ENCODE peak calls at places on chromosomes 1 and 21, in six cellular contexts. One of them, this sample, is unnamed.

GRCh38 chr1:97632075-97632474 is 288.8 kb downstream of the DPYD start:
- DNase-seq in NCI-H1694: peak; percentile 2
- DNase-seq in COR-L47: peak; percentile 83
- DNase-seq in stimulated activated naive B cell treated with anti-CD40 and anti-IgM and Interleukin-4, amounts not matched to agents 10 μg/mL and 1 μg/mL and 100 μg/mL, for 72 hours: no peak
- DNase-seq in GM23338: no peak
- DNase-seq in left colon: no peak
- DNase-seq in this sample: no peak

GRCh38 chr1:1024421-1025415 is 4.8 kb downstream of the AGRN start:
- DNase-seq in COR-L47: no peak
- DNase-seq in NCI-H1694: no peak
- DNase-seq in GM23338: peak; percentile 97
- DNase-seq in left colon: no peak
- DNase-seq in stimulated activated naive B cell treated with anti-CD40 and anti-IgM and Interleukin-4, amounts not matched to agents 10 μg/mL and 1 μg/mL and 100 μg/mL, for 72 hours: no peak
- DNase-seq in this sample: no peak

GRCh38 chr1:209611771-209612570 is 28.5 kb downstream of the CAMK1G start:
- DNase-seq in stimulated activated naive B cell treated with anti-CD40 and anti-IgM and Interleukin-4, amounts not matched to agents 10 μg/mL and 1 μg/mL and 100 μg/mL, for 72 hours: no peak
- DNase-seq in COR-L47: no peak
- DNase-seq in GM23338: no peak
- DNase-seq in NCI-H1694: no peak
- DNase-seq in left colon: no peak
- DNase-seq in this sample: no peak

GRCh38 chr1:178650950-178651461 is 74.0 kb upstream of the RALGPS2 start:
- DNase-seq in GM23338: no peak
- DNase-seq in left colon: peak; percentile 19
- DNase-seq in stimulated activated naive B cell treated with anti-CD40 and anti-IgM and Interleukin-4, amounts not matched to agents 10 μg/mL and 1 μg/mL and 100 μg/mL, for 72 hours: no peak
- DNase-seq in COR-L47: no peak
- DNase-seq in NCI-H1694: no peak
- DNase-seq in this sample: peak; percentile 45

GRCh38 chr1:229048221-229048620 is 222.7 kb upstream of the RAB4A start:
- DNase-seq in NCI-H1694: no peak
- DNase-seq in COR-L47: no peak
- DNase-seq in left colon: no peak
- DNase-seq in GM23338: no peak
- DNase-seq in stimulated activated naive B cell treated with anti-CD40 and anti-IgM and Interleukin-4, amounts not matched to agents 10 μg/mL and 1 μg/mL and 100 μg/mL, for 72 hours: no peak
- DNase-seq in this sample: no peak

GRCh38 chr1:97814121-97814520 is 106.7 kb downstream of the DPYD start:
- DNase-seq in stimulated activated naive B cell treated with anti-CD40 and anti-IgM and Interleukin-4, amounts not matched to agents 10 μg/mL and 1 μg/mL and 100 μg/mL, for 72 hours: no peak
- DNase-seq in COR-L47: no peak
- DNase-seq in GM23338: no peak
- DNase-seq in left colon: no peak
- DNase-seq in NCI-H1694: no peak
- DNase-seq in this sample: peak; percentile 35

GRCh38 chr1:78351551-78352216 is 139.1 kb upstream of the PTGFR start:
- DNase-seq in NCI-H1694: no peak
- DNase-seq in left colon: no peak
- DNase-seq in COR-L47: no peak
- DNase-seq in GM23338: no peak
- DNase-seq in stimulated activated naive B cell treated with anti-CD40 and anti-IgM and Interleukin-4, amounts not matched to agents 10 μg/mL and 1 μg/mL and 100 μg/mL, for 72 hours: no peak
- DNase-seq in this sample: no peak

GRCh38 chr1:223834660-223835263 is 11.0 kb downstream of the TP53BP2 start:
- DNase-seq in NCI-H1694: no peak
- DNase-seq in GM23338: no peak
- DNase-seq in stimulated activated naive B cell treated with anti-CD40 and anti-IgM and Interleukin-4, amounts not matched to agents 10 μg/mL and 1 μg/mL and 100 μg/mL, for 72 hours: no peak
- DNase-seq in left colon: no peak
- DNase-seq in COR-L47: no peak
- DNase-seq in this sample: peak; percentile 30

GRCh38 chr1:11058026-11058425 is 1.8 kb downstream of the SRM start:
- DNase-seq in left colon: no peak
- DNase-seq in stimulated activated naive B cell treated with anti-CD40 and anti-IgM and Interleukin-4, amounts not matched to agents 10 μg/mL and 1 μg/mL and 100 μg/mL, for 72 hours: no peak
- DNase-seq in GM23338: no peak
- DNase-seq in NCI-H1694: no peak
- DNase-seq in COR-L47: no peak
- DNase-seq in this sample: no peak

GRCh38 chr1:183164350-183164749 is 21.7 kb upstream of the LAMC2 start:
- DNase-seq in COR-L47: no peak
- DNase-seq in NCI-H1694: no peak
- DNase-seq in stimulated activated naive B cell treated with anti-CD40 and anti-IgM and Interleukin-4, amounts not matched to agents 10 μg/mL and 1 μg/mL and 100 μg/mL, for 72 hours: no peak
- DNase-seq in GM23338: peak; percentile 78
- DNase-seq in left colon: no peak
- DNase-seq in this sample: peak; percentile 44

GRCh38 chr1:209768354-209768774 is 12.5 kb downstream of the TRAF3IP3 start:
- DNase-seq in left colon: peak; percentile 53
- DNase-seq in GM23338: no peak
- DNase-seq in COR-L47: no peak
- DNase-seq in NCI-H1694: no peak
- DNase-seq in stimulated activated naive B cell treated with anti-CD40 and anti-IgM and Interleukin-4, amounts not matched to agents 10 μg/mL and 1 μg/mL and 100 μg/mL, for 72 hours: peak; percentile 77
- DNase-seq in this sample: no peak

GRCh38 chr1:232334811-232335210 is 295.1 kb downstream of the SIPA1L2 start:
- DNase-seq in GM23338: no peak
- DNase-seq in COR-L47: no peak
- DNase-seq in NCI-H1694: no peak
- DNase-seq in stimulated activated naive B cell treated with anti-CD40 and anti-IgM and Interleukin-4, amounts not matched to agents 10 μg/mL and 1 μg/mL and 100 μg/mL, for 72 hours: no peak
- DNase-seq in left colon: no peak
- DNase-seq in this sample: no peak

GRCh38 chr1:27589841-27590426 is 14.0 kb downstream of the AHDC1 start:
- DNase-seq in COR-L47: peak; percentile 95
- DNase-seq in left colon: no peak
- DNase-seq in GM23338: no peak
- DNase-seq in stimulated activated naive B cell treated with anti-CD40 and anti-IgM and Interleukin-4, amounts not matched to agents 10 μg/mL and 1 μg/mL and 100 μg/mL, for 72 hours: no peak
- DNase-seq in NCI-H1694: no peak
- DNase-seq in this sample: peak; percentile 38

GRCh38 chr1:204384636-204385354 is 25.1 kb upstream of the PLEKHA6 start:
- DNase-seq in GM23338: no peak
- DNase-seq in NCI-H1694: peak; percentile 38
- DNase-seq in left colon: no peak
- DNase-seq in stimulated activated naive B cell treated with anti-CD40 and anti-IgM and Interleukin-4, amounts not matched to agents 10 μg/mL and 1 μg/mL and 100 μg/mL, for 72 hours: no peak
- DNase-seq in COR-L47: no peak
- DNase-seq in this sample: peak; percentile 90

GRCh38 chr21:45142469-45142868 is 68.1 kb downstream of the ADARB1 start:
- DNase-seq in COR-L47: no peak
- DNase-seq in NCI-H1694: no peak
- DNase-seq in stimulated activated naive B cell treated with anti-CD40 and anti-IgM and Interleukin-4, amounts not matched to agents 10 μg/mL and 1 μg/mL and 100 μg/mL, for 72 hours: no peak
- DNase-seq in GM23338: no peak
- DNase-seq in left colon: no peak
- DNase-seq in this sample: peak; percentile 77

GRCh38 chr1:222286039-222286438 is 261.9 kb downstream of the HHIPL2 start:
- DNase-seq in GM23338: no peak
- DNase-seq in COR-L47: no peak
- DNase-seq in left colon: no peak
- DNase-seq in stimulated activated naive B cell treated with anti-CD40 and anti-IgM and Interleukin-4, amounts not matched to agents 10 μg/mL and 1 μg/mL and 100 μg/mL, for 72 hours: no peak
- DNase-seq in NCI-H1694: no peak
- DNase-seq in this sample: no peak

GRCh38 chr1:12206792-12207424 is 22.9 kb upstream of the VPS13D start:
- DNase-seq in COR-L47: no peak
- DNase-seq in stimulated activated naive B cell treated with anti-CD40 and anti-IgM and Interleukin-4, amounts not matched to agents 10 μg/mL and 1 μg/mL and 100 μg/mL, for 72 hours: no peak
- DNase-seq in NCI-H1694: no peak
- DNase-seq in left colon: no peak
- DNase-seq in GM23338: no peak
- DNase-seq in this sample: no peak

GRCh38 chr1:20587639-20588017 is 1.3 kb upstream of the CDA start:
- DNase-seq in COR-L47: no peak
- DNase-seq in GM23338: no peak
- DNase-seq in left colon: no peak
- DNase-seq in NCI-H1694: no peak
- DNase-seq in stimulated activated naive B cell treated with anti-CD40 and anti-IgM and Interleukin-4, amounts not matched to agents 10 μg/mL and 1 μg/mL and 100 μg/mL, for 72 hours: no peak
- DNase-seq in this sample: peak; percentile 58

GRCh38 chr1:34272152-34272551 is 95.4 kb downstream of the C1orf94 start:
- DNase-seq in NCI-H1694: no peak
- DNase-seq in stimulated activated naive B cell treated with anti-CD40 and anti-IgM and Interleukin-4, amounts not matched to agents 10 μg/mL and 1 μg/mL and 100 μg/mL, for 72 hours: no peak
- DNase-seq in left colon: no peak
- DNase-seq in GM23338: no peak
- DNase-seq in COR-L47: no peak
- DNase-seq in this sample: no peak

GRCh38 chr1:104531990-104532389 is 782.3 kb downstream of the AMY1C start:
- DNase-seq in GM23338: no peak
- DNase-seq in left colon: no peak
- DNase-seq in NCI-H1694: no peak
- DNase-seq in stimulated activated naive B cell treated with anti-CD40 and anti-IgM and Interleukin-4, amounts not matched to agents 10 μg/mL and 1 μg/mL and 100 μg/mL, for 72 hours: no peak
- DNase-seq in COR-L47: no peak
- DNase-seq in this sample: no peak

GRCh38 chr1:3327936-3328590 is 126.4 kb upstream of the ARHGEF16 start:
- DNase-seq in stimulated activated naive B cell treated with anti-CD40 and anti-IgM and Interleukin-4, amounts not matched to agents 10 μg/mL and 1 μg/mL and 100 μg/mL, for 72 hours: no peak
- DNase-seq in NCI-H1694: no peak
- DNase-seq in COR-L47: no peak
- DNase-seq in left colon: no peak
- DNase-seq in GM23338: no peak
- DNase-seq in this sample: no peak

GRCh38 chr1:79604490-79605198 is 598.1 kb upstream of the ADGRL4 start:
- DNase-seq in GM23338: peak; percentile 21
- DNase-seq in COR-L47: no peak
- DNase-seq in stimulated activated naive B cell treated with anti-CD40 and anti-IgM and Interleukin-4, amounts not matched to agents 10 μg/mL and 1 μg/mL and 100 μg/mL, for 72 hours: no peak
- DNase-seq in left colon: no peak
- DNase-seq in NCI-H1694: no peak
- DNase-seq in this sample: no peak

GRCh38 chr1:26419494-26419893 is 8.9 kb downstream of the LIN28A start:
- DNase-seq in GM23338: no peak
- DNase-seq in NCI-H1694: no peak
- DNase-seq in COR-L47: no peak
- DNase-seq in left colon: no peak
- DNase-seq in stimulated activated naive B cell treated with anti-CD40 and anti-IgM and Interleukin-4, amounts not matched to agents 10 μg/mL and 1 μg/mL and 100 μg/mL, for 72 hours: no peak
- DNase-seq in this sample: no peak

GRCh38 chr1:235402457-235403200 is 35.4 kb downstream of the TBCE start:
- DNase-seq in COR-L47: no peak
- DNase-seq in left colon: no peak
- DNase-seq in stimulated activated naive B cell treated with anti-CD40 and anti-IgM and Interleukin-4, amounts not matched to agents 10 μg/mL and 1 μg/mL and 100 μg/mL, for 72 hours: no peak
- DNase-seq in GM23338: no peak
- DNase-seq in NCI-H1694: no peak
- DNase-seq in this sample: no peak

GRCh38 chr1:95370671-95370992 is 136.6 kb downstream of the RWDD3 start:
- DNase-seq in left colon: no peak
- DNase-seq in NCI-H1694: no peak
- DNase-seq in COR-L47: no peak
- DNase-seq in stimulated activated naive B cell treated with anti-CD40 and anti-IgM and Interleukin-4, amounts not matched to agents 10 μg/mL and 1 μg/mL and 100 μg/mL, for 72 hours: no peak
- DNase-seq in GM23338: no peak
- DNase-seq in this sample: no peak

GRCh38 chr1:3903141-3904005 is 3.3 kb upstream of the C1orf174 start:
- DNase-seq in NCI-H1694: no peak
- DNase-seq in stimulated activated naive B cell treated with anti-CD40 and anti-IgM and Interleukin-4, amounts not matched to agents 10 μg/mL and 1 μg/mL and 100 μg/mL, for 72 hours: no peak
- DNase-seq in COR-L47: peak; percentile 88
- DNase-seq in left colon: peak; percentile 64
- DNase-seq in GM23338: no peak
- DNase-seq in this sample: no peak

GRCh38 chr21:43819511-43820405 is 30.4 kb downstream of the RRP1 start:
- DNase-seq in COR-L47: no peak
- DNase-seq in GM23338: no peak
- DNase-seq in left colon: no peak
- DNase-seq in NCI-H1694: no peak
- DNase-seq in stimulated activated naive B cell treated with anti-CD40 and anti-IgM and Interleukin-4, amounts not matched to agents 10 μg/mL and 1 μg/mL and 100 μg/mL, for 72 hours: no peak
- DNase-seq in this sample: no peak

GRCh38 chr1:93078935-93079654 is at the start of gene MTF2:
- DNase-seq in NCI-H1694: peak; percentile 96
- DNase-seq in stimulated activated naive B cell treated with anti-CD40 and anti-IgM and Interleukin-4, amounts not matched to agents 10 μg/mL and 1 μg/mL and 100 μg/mL, for 72 hours: peak; percentile 95
- DNase-seq in left colon: peak; percentile 97
- DNase-seq in GM23338: peak; percentile 99
- DNase-seq in COR-L47: peak; percentile 98
- DNase-seq in this sample: peak; percentile 92

GRCh38 chr1:215807926-215808325 is 240.8 kb downstream of the KCTD3 start:
- DNase-seq in COR-L47: no peak
- DNase-seq in left colon: no peak
- DNase-seq in GM23338: no peak
- DNase-seq in stimulated activated naive B cell treated with anti-CD40 and anti-IgM and Interleukin-4, amounts not matched to agents 10 μg/mL and 1 μg/mL and 100 μg/mL, for 72 hours: no peak
- DNase-seq in NCI-H1694: no peak
- DNase-seq in this sample: no peak

GRCh38 chr1:178168535-178168934 is 74.6 kb downstream of the RASAL2 start:
- DNase-seq in left colon: no peak
- DNase-seq in NCI-H1694: no peak
- DNase-seq in GM23338: no peak
- DNase-seq in stimulated activated naive B cell treated with anti-CD40 and anti-IgM and Interleukin-4, amounts not matched to agents 10 μg/mL and 1 μg/mL and 100 μg/mL, for 72 hours: no peak
- DNase-seq in COR-L47: no peak
- DNase-seq in this sample: peak; percentile 19

GRCh38 chr1:86703696-86704455 is 500 bp upstream of the SH3GLB1 start:
- DNase-seq in stimulated activated naive B cell treated with anti-CD40 and anti-IgM and Interleukin-4, amounts not matched to agents 10 μg/mL and 1 μg/mL and 100 μg/mL, for 72 hours: no peak
- DNase-seq in GM23338: peak; percentile 59
- DNase-seq in left colon: no peak
- DNase-seq in NCI-H1694: no peak
- DNase-seq in COR-L47: peak; percentile 65
- DNase-seq in this sample: peak; percentile 22

This sample was measured in AG08395.